ENCODE peak calls at places on chromosomes 16 and 17, in ten cellular contexts. B, P, I, M, A, J, T, K, G and N are unnamed samples.

GRCh38 chr16:668519-669171 is 713 bp downstream of the RHOT2 start:
- DNase-seq in B (no peak), P (no peak), I (no peak), M (no peak), A (no peak), J (no peak), T (no peak), K (no peak), G (no peak), N (no peak)

GRCh38 chr16:53892155-53892554 is 188.2 kb downstream of the FTO start:
- DNase-seq in B (no peak), P (peak), I (peak), M (peak), A (peak), J (no peak), T (peak), K (peak), G (no peak), N (peak)

GRCh38 chr17:55898195-55898594 is 147.3 kb downstream of the PCTP start:
- DNase-seq in B (no peak), P (no peak), I (no peak), M (no peak), A (no peak), J (no peak), T (no peak), K (no peak), G (no peak), N (no peak)

GRCh38 chr17:33776903-33777302 is 478.2 kb upstream of the CCL2 start:
- DNase-seq in B (no peak), P (no peak), I (no peak), M (no peak), A (no peak), J (no peak), T (no peak), K (no peak), G (no peak), N (no peak)

GRCh38 chr17:64323774-64324173 is 60.7 kb upstream of the TEX2 start:
- DNase-seq in B (no peak), P (no peak), I (no peak), M (no peak), A (no peak), J (no peak), T (no peak), K (no peak), G (no peak), N (peak)

GRCh38 chr17:74089869-74090464 is 113.5 kb upstream of the RPL38 start:
- DNase-seq in B (no peak), P (no peak), I (no peak), M (peak), A (peak), J (no peak), T (no peak), K (peak), G (no peak), N (peak)

GRCh38 chr17:41521574-41522261 is 3.0 kb upstream of the KRT15 start:
- DNase-seq in B (no peak), P (peak), I (no peak), M (peak), A (peak), J (no peak), T (no peak), K (no peak), G (no peak), N (no peak)

GRCh38 chr17:33964344-33964979 is 290.6 kb upstream of the CCL2 start:
- DNase-seq in B (no peak), P (no peak), I (no peak), M (no peak), A (no peak), J (no peak), T (no peak), K (peak), G (no peak), N (peak)

GRCh38 chr16:11586856-11587642 is at the start of gene LITAF:
- DNase-seq in B (peak), P (peak), I (peak), M (peak), A (no peak), J (no peak), T (no peak), K (no peak), G (no peak), N (peak)

GRCh38 chr16:28876973-28877641 is 1.2 kb upstream of the ATP2A1 start:
- DNase-seq in B (no peak), P (no peak), I (no peak), M (no peak), A (no peak), J (no peak), T (no peak), K (no peak), G (no peak), N (peak)

GRCh38 chr17:73133911-73134649 is 30.7 kb upstream of the SSTR2 start:
- DNase-seq in B (no peak), P (no peak), I (no peak), M (no peak), A (no peak), J (no peak), T (no peak), K (no peak), G (no peak), N (no peak)

GRCh38 chr17:34979650-34980352 is 511 bp upstream of the LIG3 start:
- DNase-seq in B (no peak), P (peak), I (no peak), M (no peak), A (no peak), J (no peak), T (no peak), K (no peak), G (no peak), N (no peak)

GRCh38 chr16:20868890-20869289 is 31.3 kb downstream of the DCUN1D3 start:
- DNase-seq in B (peak), P (peak), I (peak), M (peak), A (no peak), J (no peak), T (peak), K (no peak), G (peak), N (no peak)

GRCh38 chr16:73615256-73615655 is 567.3 kb upstream of the ZFHX3 start:
- DNase-seq in B (no peak), P (no peak), I (no peak), M (no peak), A (no peak), J (no peak), T (no peak), K (no peak), G (no peak), N (no peak)

GRCh38 chr17:36848008-36848902 is 89.0 kb upstream of the LHX1 start:
- DNase-seq in B (no peak), P (no peak), I (no peak), M (no peak), A (no peak), J (no peak), T (no peak), K (no peak), G (no peak), N (no peak)

GRCh38 chr17:39564201-39564828 is 43.4 kb downstream of the NEUROD2 start:
- DNase-seq in B (no peak), P (no peak), I (no peak), M (no peak), A (no peak), J (no peak), T (no peak), K (no peak), G (no peak), N (no peak)

GRCh38 chr17:55279788-55280579 is 15.2 kb downstream of the HLF start:
- DNase-seq in B (no peak), P (no peak), I (no peak), M (no peak), A (no peak), J (no peak), T (no peak), K (no peak), G (no peak), N (no peak)

GRCh38 chr17:57834146-57834741 is 15.6 kb downstream of the MRPS23 start:
- DNase-seq in B (peak), P (no peak), I (no peak), M (peak), A (no peak), J (no peak), T (no peak), K (no peak), G (peak), N (no peak)

GRCh38 chr17:48556534-48557401 is 11.9 kb upstream of the HOXB2 start:
- DNase-seq in B (no peak), P (peak), I (no peak), M (no peak), A (no peak), J (no peak), T (no peak), K (no peak), G (no peak), N (no peak)

GRCh38 chr17:80447790-80448189 is 28.6 kb downstream of the NPTX1 start:
- DNase-seq in B (no peak), P (no peak), I (no peak), M (no peak), A (no peak), J (no peak), T (no peak), K (no peak), G (no peak), N (no peak)

GRCh38 chr16:53754938-53755910 is 51.3 kb downstream of the FTO start:
- DNase-seq in B (peak), P (peak), I (peak), M (peak), A (no peak), J (no peak), T (peak), K (no peak), G (no peak), N (no peak)

GRCh38 chr17:43645765-43646481 is 15.8 kb downstream of the MEOX1 start:
- DNase-seq in B (peak), P (no peak), I (peak), M (peak), A (no peak), J (no peak), T (peak), K (no peak), G (peak), N (no peak)

GRCh38 chr17:9862191-9862590 is 36.5 kb downstream of the GLP2R start:
- DNase-seq in B (no peak), P (peak), I (no peak), M (no peak), A (no peak), J (no peak), T (no peak), K (no peak), G (no peak), N (no peak)

GRCh38 chr17:2050871-2051387 is 4.0 kb upstream of the HIC1 start:
- DNase-seq in B (peak), P (peak), I (peak), M (no peak), A (no peak), J (no peak), T (no peak), K (no peak), G (no peak), N (no peak)

GRCh38 chr17:72122668-72123495 is 2.1 kb downstream of the SOX9 start:
- DNase-seq in B (peak), P (peak), I (no peak), M (peak), A (no peak), J (no peak), T (no peak), K (no peak), G (no peak), N (peak)

GRCh38 chr17:18191071-18191667 is 7.5 kb downstream of the ALKBH5 start:
- DNase-seq in B (no peak), P (no peak), I (peak), M (no peak), A (no peak), J (no peak), T (no peak), K (no peak), G (peak), N (no peak)
- H3K4me3 ChIP-seq in B (peak), P (no peak), I (no peak), M (no peak), A (no peak), J (no peak), T (no peak), K (no peak), G (peak), N (no peak)

GRCh38 chr16:89923640-89924297 is 627 bp downstream of the TUBB3 start:
- DNase-seq in B (no peak), P (no peak), I (no peak), M (no peak), A (no peak), J (no peak), T (no peak), K (no peak), G (no peak), N (no peak)

GRCh38 chr16:89924298-89924924 is 1.3 kb downstream of the TUBB3 start:
- DNase-seq in B (no peak), P (peak), I (no peak), M (peak), A (no peak), J (no peak), T (no peak), K (no peak), G (no peak), N (peak)

GRCh38 chr16:89924925-89925307 is 1.8 kb downstream of the TUBB3 start:
- DNase-seq in B (no peak), P (no peak), I (no peak), M (no peak), A (no peak), J (no peak), T (no peak), K (no peak), G (no peak), N (peak)

GRCh38 chr16:89922884-89923639 is at the start of gene TUBB3:
- DNase-seq in B (no peak), P (peak), I (no peak), M (peak), A (no peak), J (no peak), T (no peak), K (no peak), G (no peak), N (peak)

DNA sequence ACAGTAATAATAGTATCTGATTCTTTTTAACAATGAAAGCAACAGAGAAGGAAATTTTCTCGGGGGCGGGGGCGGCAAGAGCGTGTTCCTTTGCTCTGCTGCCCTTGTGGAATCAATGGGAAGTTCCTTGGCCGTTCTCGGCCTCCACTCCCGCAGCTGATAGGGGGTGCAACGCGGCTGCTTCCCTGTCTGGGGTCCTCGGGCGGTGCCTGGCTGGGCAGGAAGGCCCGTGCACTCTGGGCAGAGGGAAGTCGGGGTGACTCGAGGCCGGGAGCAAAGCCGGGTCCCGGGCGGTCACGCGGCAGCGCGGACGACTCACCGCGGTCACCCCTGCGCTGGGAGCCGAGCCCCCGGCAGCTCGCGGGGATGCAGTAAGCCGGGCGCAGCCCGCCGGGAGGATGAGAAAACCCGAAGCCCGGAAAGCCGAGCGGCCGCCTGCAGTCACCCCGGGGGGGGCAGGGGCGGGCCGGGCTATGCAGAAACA is 2.5 kb downstream of the TUBB3 start:
- DNase-seq in B (no peak), P (no peak), I (no peak), M (no peak), A (no peak), J (no peak), T (no peak), K (no peak), G (no peak), N (no peak)
- TF ChIP-seq CTCF in B (no peak), P (no peak), I (no peak), M (peak), A (no peak), J (peak), T (no peak), K (no peak), G (no peak), N (no peak)

GRCh38 chr16:87388818-87389134 is 3.4 kb upstream of the MAP1LC3B start:
- DNase-seq in B (no peak), P (no peak), I (no peak), M (no peak), A (no peak), J (no peak), T (no peak), K (no peak), G (no peak), N (no peak)
- H3K4me3 ChIP-seq in B (peak), P (no peak), I (no peak), M (no peak), A (no peak), J (no peak), T (no peak), K (no peak), G (peak), N (peak)

GRCh38 chr16:49858200-49859129 is 2.6 kb upstream of the ZNF423 start:
- DNase-seq in B (peak), P (no peak), I (peak), M (no peak), A (no peak), J (no peak), T (no peak), K (no peak), G (peak), N (peak)

GRCh38 chr16:49855822-49856740 is at the start of gene ZNF423:
- DNase-seq in B (peak), P (no peak), I (no peak), M (no peak), A (no peak), J (no peak), T (no peak), K (no peak), G (no peak), N (peak)

GRCh38 chr16:49857423-49858181 is 1.7 kb upstream of the ZNF423 start:
- DNase-seq in B (peak), P (peak), I (peak), M (peak), A (no peak), J (no peak), T (no peak), K (no peak), G (no peak), N (peak)

GRCh38 chr16:49855280-49855821 is 561 bp downstream of the ZNF423 start:
- DNase-seq in B (peak), P (peak), I (peak), M (peak), A (no peak), J (no peak), T (peak), K (no peak), G (no peak), N (peak)

DNA sequence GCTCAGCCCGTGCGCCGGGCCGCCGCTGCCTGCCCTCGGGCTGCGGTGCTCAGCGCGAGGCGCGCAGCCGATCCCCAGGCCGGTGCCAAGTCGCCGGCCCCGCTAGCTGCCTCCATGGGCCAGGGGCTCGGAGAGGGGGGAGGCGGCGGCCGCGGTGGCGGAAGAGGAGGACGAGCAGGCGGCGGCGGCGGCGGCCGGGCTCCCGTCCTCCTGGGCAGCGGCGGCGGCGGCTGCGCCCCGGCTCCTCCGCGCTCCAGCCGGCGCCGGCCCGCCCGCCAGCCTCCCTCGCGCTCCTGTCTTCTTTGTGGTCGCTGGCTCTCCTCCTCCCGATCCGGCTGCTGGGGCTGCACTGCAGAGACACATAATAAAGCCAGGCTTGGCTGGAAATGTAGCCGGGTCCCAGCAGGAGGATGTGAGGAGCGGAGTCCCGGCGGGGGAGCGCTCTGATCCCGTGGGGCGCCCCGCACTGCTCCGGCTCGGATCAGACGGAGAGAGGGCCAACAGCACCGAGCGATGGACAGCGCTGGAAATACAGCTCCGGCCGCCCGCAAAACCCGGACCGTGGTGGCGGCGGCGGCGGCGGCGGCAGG is 924 bp upstream of the ZNF423 start:
- DNase-seq in B (peak), P (peak), I (peak), M (peak), A (peak), J (no peak), T (no peak), K (no peak), G (no peak), N (peak)
- TF ChIP-seq CTCF in B (peak), P (peak), I (no peak), M (peak), A (peak), J (peak), T (no peak), K (no peak), G (no peak), N (peak)

GRCh38 chr16:88805340-88805715 is 1.7 kb downstream of the CDT1 start:
- DNase-seq in B (peak), P (no peak), I (no peak), M (no peak), A (no peak), J (no peak), T (no peak), K (no peak), G (no peak), N (no peak)
- H3K4me3 ChIP-seq in B (no peak), P (no peak), I (no peak), M (no peak), A (no peak), J (peak), T (no peak), K (peak), G (no peak), N (peak)

GRCh38 chr16:82628741-82629140 is 2.0 kb downstream of the CDH13 start:
- DNase-seq in B (no peak), P (no peak), I (no peak), M (no peak), A (no peak), J (no peak), T (no peak), K (no peak), G (no peak), N (no peak)

GRCh38 chr16:82630219-82630618 is 3.5 kb downstream of the CDH13 start:
- DNase-seq in B (no peak), P (peak), I (no peak), M (peak), A (no peak), J (no peak), T (no peak), K (no peak), G (no peak), N (no peak)

GRCh38 chr16:82631701-82632685 is 5.2 kb downstream of the CDH13 start:
- DNase-seq in B (peak), P (peak), I (no peak), M (peak), A (no peak), J (no peak), T (no peak), K (no peak), G (no peak), N (peak)

GRCh38 chr16:82629441-82630027 is 2.8 kb downstream of the CDH13 start:
- DNase-seq in B (no peak), P (peak), I (peak), M (peak), A (no peak), J (no peak), T (peak), K (no peak), G (no peak), N (no peak)

GRCh38 chr16:82630688-82631087 is 3.9 kb downstream of the CDH13 start:
- DNase-seq in B (no peak), P (peak), I (no peak), M (peak), A (no peak), J (no peak), T (no peak), K (no peak), G (no peak), N (no peak)
- TF ChIP-seq CTCF in B (peak), P (peak), I (peak), M (peak), A (peak), J (no peak), T (no peak), K (no peak), G (no peak), N (no peak)

GRCh38 chr17:69769050-69769449 is 306.0 kb upstream of the KCNJ16 start:
- DNase-seq in B (no peak), P (no peak), I (no peak), M (no peak), A (no peak), J (no peak), T (no peak), K (no peak), G (no peak), N (no peak)

DNA sequence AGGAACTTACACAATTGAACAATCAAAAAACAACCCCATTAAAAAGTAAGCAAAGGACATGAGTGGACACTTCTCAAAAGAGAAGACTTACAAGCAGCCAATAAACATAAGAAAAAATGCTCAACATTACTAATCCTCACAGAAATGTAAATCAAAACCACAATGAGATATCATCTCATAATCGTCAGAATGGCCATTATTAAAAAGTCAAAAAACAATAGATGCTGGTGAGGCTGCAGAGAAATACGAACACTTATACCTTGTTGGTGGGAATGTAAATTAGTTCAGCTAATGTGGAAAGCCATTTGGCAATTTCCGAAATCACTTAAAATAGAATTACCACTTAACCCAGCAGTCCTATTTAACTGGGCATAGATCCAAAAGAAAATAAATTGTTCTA is 301.9 kb upstream of the KCNJ16 start:
- DNase-seq in B (no peak), P (peak), I (no peak), M (no peak), A (no peak), J (no peak), T (no peak), K (no peak), G (no peak), N (no peak)
- H3K4me3 ChIP-seq in B (no peak), P (no peak), I (no peak), M (no peak), A (no peak), J (no peak), T (no peak), K (no peak), G (no peak), N (no peak)